ENCODE peak calls at places on chromosomes 2 and 18, in six cellular contexts. S is H9, Z is mesenchymal stem cell, J is IMR-90, D is neuronal stem cell, L is H1. T is an unnamed sample.

GRCh38 chr2:143965493-143966164 is 554.3 kb downstream of the ZEB2 start:
- DNase-seq in S (no peak), Z (no peak), J (no peak), D (no peak), L (no peak), T (peak)

GRCh38 chr18:2240311-2240705 is 331.0 kb downstream of the METTL4 start:
- DNase-seq in S (no peak), Z (peak), J (peak), D (no peak), L (no peak), T (no peak)

GRCh38 chr2:145984541-145984940 is 1464.6 kb upstream of the ZEB2 start:
- DNase-seq in S (no peak), Z (peak), J (peak), D (no peak), L (no peak), T (no peak)

GRCh38 chr2:239308696-239309397 is 92.0 kb downstream of the HDAC4 start:
- DNase-seq in S (peak), Z (peak), J (peak), D (no peak), L (no peak), T (no peak)

GRCh38 chr2:239936838-239937581 is 88.1 kb downstream of the NDUFA10 start:
- DNase-seq in S (peak), Z (no peak), J (no peak), D (no peak), L (no peak), T (peak)

GRCh38 chr2:208545398-208546042 is 138.9 kb downstream of the PTH2R start:
- DNase-seq in S (peak), Z (no peak), J (no peak), D (no peak), L (no peak), T (no peak)

GRCh38 chr2:229641676-229642075 is 72.7 kb downstream of the DNER start:
- DNase-seq in S (no peak), Z (no peak), J (no peak), D (no peak), L (no peak), T (no peak)

GRCh38 chr2:206176128-206176527 is 16.4 kb downstream of the EEF1B2 start:
- DNase-seq in S (no peak), Z (no peak), J (peak), D (no peak), L (no peak), T (no peak)

GRCh38 chr2:100755441-100755840 is 64.5 kb upstream of the NPAS2 start:
- DNase-seq in S (no peak), Z (no peak), J (peak), D (no peak), L (no peak), T (no peak)

GRCh38 chr2:131037398-131038257 is 55.6 kb downstream of the FAM168B start:
- DNase-seq in S (no peak), Z (no peak), J (no peak), D (no peak), L (no peak), T (peak)

GRCh38 chr2:16546128-16546754 is 119.4 kb downstream of the CYRIA start:
- DNase-seq in S (peak), Z (peak), J (peak), D (peak), L (no peak), T (peak)

GRCh38 chr18:26003817-26004216 is 86.6 kb downstream of the SS18 start:
- DNase-seq in S (no peak), Z (no peak), J (no peak), D (no peak), L (no peak), T (no peak)

GRCh38 chr18:8699126-8699525 is 6.2 kb upstream of the MTCL1 start:
- DNase-seq in S (no peak), Z (no peak), J (no peak), D (no peak), L (no peak), T (no peak)

GRCh38 chr2:54634564-54635511 is 88.6 kb upstream of the EML6 start:
- DNase-seq in S (no peak), Z (peak), J (peak), D (no peak), L (peak), T (no peak)

GRCh38 chr2:205680067-205680466 is 2.2 kb upstream of the NRP2 start:
- DNase-seq in S (peak), Z (peak), J (peak), D (peak), L (peak), T (peak)

GRCh38 chr2:98854675-98855074 is 81.3 kb downstream of the CRACDL start:
- DNase-seq in S (no peak), Z (no peak), J (no peak), D (no peak), L (no peak), T (no peak)

GRCh38 chr2:238024986-238025385 is 35.8 kb upstream of the SCLY start:
- DNase-seq in S (no peak), Z (peak), J (peak), D (no peak), L (no peak), T (peak)

GRCh38 chr18:21548647-21549046 is 51.9 kb downstream of the ESCO1 start:
- DNase-seq in S (no peak), Z (no peak), J (no peak), D (no peak), L (no peak), T (peak)

GRCh38 chr2:101518470-101519172 is 43.7 kb upstream of the RFX8 start:
- DNase-seq in S (peak), Z (peak), J (peak), D (peak), L (no peak), T (peak)

DNA sequence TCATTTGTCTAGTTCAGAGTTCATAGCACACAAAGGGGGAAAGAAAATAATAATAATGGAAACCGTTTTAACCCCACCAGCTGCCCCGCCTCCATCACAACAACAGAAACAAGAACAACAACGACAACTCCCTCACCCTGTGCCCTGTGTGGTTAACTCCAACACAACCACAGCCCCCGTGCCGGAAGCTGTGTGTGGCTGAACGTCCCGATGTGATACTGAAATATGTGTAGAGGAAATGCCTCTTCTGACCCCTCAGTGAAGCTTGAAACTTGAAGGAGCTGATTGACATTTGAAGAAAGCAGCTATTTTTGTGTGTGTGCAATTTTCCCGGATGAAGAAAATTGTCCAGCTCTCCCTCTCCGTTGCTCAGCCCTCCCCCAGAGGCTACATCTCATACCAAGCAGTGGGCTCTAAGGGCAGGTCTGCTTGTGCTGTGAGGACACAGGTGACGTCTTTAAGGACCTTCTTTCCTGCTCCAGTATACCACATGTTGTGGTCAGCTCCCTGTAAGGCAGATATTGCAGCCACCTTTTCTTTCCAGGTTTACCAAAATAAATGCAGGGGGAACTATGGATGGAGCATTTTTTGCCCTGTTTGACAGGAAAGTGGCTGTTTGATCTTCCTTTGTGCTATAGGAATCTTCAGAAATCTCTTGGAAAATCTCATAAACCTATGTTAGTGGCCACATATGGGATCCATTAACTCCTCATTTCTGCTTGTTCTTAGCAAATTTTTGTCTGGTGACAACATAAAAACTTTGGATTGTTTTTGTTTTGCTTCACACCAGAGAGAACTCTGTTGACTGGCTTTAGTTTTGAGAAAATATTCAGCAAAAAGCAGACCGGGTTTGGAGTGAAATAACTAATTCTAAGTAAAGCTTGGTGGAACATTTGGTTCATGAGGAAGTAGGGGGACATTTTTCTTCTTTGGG is 174.0 kb downstream of the ICOS start:
- DNase-seq in S (no peak), Z (peak), J (no peak), D (no peak), L (no peak), T (peak)
- H3K9ac ChIP-seq in S (no peak), Z (peak), J (no peak), D (no peak), L (no peak), T (no peak)

DNA sequence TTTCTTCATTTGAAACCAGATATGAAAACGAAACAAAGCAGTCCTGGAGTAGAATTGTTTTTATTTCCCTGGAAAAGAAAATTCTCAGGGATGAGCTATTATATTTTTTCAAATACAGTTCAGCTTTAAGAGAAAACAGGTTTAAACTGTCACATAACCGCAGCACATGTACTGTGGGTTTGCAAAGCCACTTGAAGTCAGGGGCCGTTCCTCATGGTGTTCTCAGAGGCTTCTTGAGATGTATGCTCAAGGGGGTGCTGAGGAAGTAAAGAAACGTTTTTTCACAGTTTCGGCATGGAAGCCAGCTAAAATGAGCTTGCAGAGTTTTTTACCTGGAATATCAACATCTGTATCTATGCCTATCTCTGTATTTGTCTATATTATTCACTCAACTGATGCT is 225.2 kb downstream of the MC4R start:
- DNase-seq in S (no peak), Z (peak), J (no peak), D (no peak), L (no peak), T (no peak)
- H4K91ac ChIP-seq in S (no peak), Z (no peak), J (no peak), D (no peak), L (no peak), T (no peak)

GRCh38 chr2:233700028-233700635 is 7.4 kb downstream of the UGT1A6 start:
- DNase-seq in S (no peak), Z (peak), J (peak), D (peak), L (no peak), T (peak)

GRCh38 chr2:233693963-233694362 is 1.3 kb downstream of the UGT1A6 start:
- DNase-seq in S (no peak), Z (no peak), J (no peak), D (no peak), L (no peak), T (no peak)

GRCh38 chr2:233698740-233699139 is 6.0 kb downstream of the UGT1A6 start:
- DNase-seq in S (no peak), Z (no peak), J (no peak), D (no peak), L (no peak), T (no peak)

GRCh38 chr2:233699424-233700027 is 6.8 kb downstream of the UGT1A6 start:
- DNase-seq in S (no peak), Z (peak), J (no peak), D (no peak), L (no peak), T (no peak)
- H3K9ac ChIP-seq in S (no peak), Z (peak), J (peak), D (no peak), L (no peak), T (no peak)

GRCh38 chr2:45484965-45485364 is 126.1 kb downstream of the SRBD1 start:
- DNase-seq in S (no peak), Z (no peak), J (no peak), D (no peak), L (no peak), T (no peak)
- H4K91ac ChIP-seq in S (no peak), Z (no peak), J (no peak), D (no peak), L (no peak), T (no peak)

GRCh38 chr2:128551435-128551834 is 232.8 kb upstream of the HS6ST1 start:
- DNase-seq in S (no peak), Z (no peak), J (no peak), D (no peak), L (no peak), T (no peak)
- H3K9ac ChIP-seq in S (no peak), Z (no peak), J (no peak), D (no peak), L (no peak), T (no peak)

T was measured in trophoblast cell.